ENCODE peak calls at places on chromosome 17, in ten cellular contexts. S is right cardiac atrium; Y is astrocyte; J is AG04450; B is mammary epithelial cell; C is CD4-positive, alpha-beta memory T cell; P is Caco-2; M is suprapubic skin; Q is mucosa of descending colon; U is transverse colon. L is an unnamed sample.
A peak's percentile ranks its signal among the peaks of the same experiment; 100 is the strongest.

GRCh38 chr17:15180121-15180561 is 85.0 kb downstream of the PMP22 start:
- DNase-seq in S (no peak), Y (no peak), J (no peak), B (no peak), C (no peak), P (no peak), M (no peak), Q (no peak), U (no peak), L (no peak)

GRCh38 chr17:33038740-33039139 is 47.1 kb downstream of the SPACA3 start:
- DNase-seq in S (peak; percentile 69), Y (peak; percentile 59), J (no peak), B (peak; percentile 54), C (no peak), P (peak; percentile 37), M (no peak), Q (peak; percentile 71), U (peak; percentile 41), L (no peak)

GRCh38 chr17:65388911-65389310 is 172.5 kb downstream of the AXIN2 start:
- DNase-seq in S (no peak), Y (no peak), J (no peak), B (no peak), C (no peak), P (no peak), M (no peak), Q (no peak), U (no peak), L (no peak)

GRCh38 chr17:18920911-18921441 is 31.0 kb upstream of the SLC5A10 start:
- DNase-seq in S (no peak), Y (peak; percentile 56), J (no peak), B (peak; percentile 11), C (no peak), P (no peak), M (no peak), Q (no peak), U (peak; percentile 15), L (peak; percentile 6)

GRCh38 chr17:32007463-32008298 is 498 bp downstream of the LRRC37B start:
- DNase-seq in S (no peak), Y (peak; percentile 16), J (no peak), B (peak; percentile 27), C (no peak), P (peak; percentile 30), M (no peak), Q (peak; percentile 57), U (peak; percentile 28), L (peak; percentile 79)

GRCh38 chr17:40419559-40420331 is 2.0 kb upstream of the TOP2A start:
- DNase-seq in S (no peak), Y (no peak), J (no peak), B (no peak), C (peak; percentile 19), P (no peak), M (no peak), Q (no peak), U (no peak), L (no peak)

GRCh38 chr17:14308636-14308964 is 7.7 kb downstream of the HS3ST3B1 start:
- DNase-seq in S (no peak), Y (no peak), J (no peak), B (no peak), C (no peak), P (no peak), M (no peak), Q (no peak), U (no peak), L (no peak)

GRCh38 chr17:45410144-45411091 is 22.3 kb downstream of the ARHGAP27 start:
- DNase-seq in S (peak; percentile 77), Y (no peak), J (no peak), B (no peak), C (peak; percentile 58), P (no peak), M (no peak), Q (peak; percentile 62), U (peak; percentile 51), L (peak; percentile 78)

GRCh38 chr17:65472602-65473001 is 88.8 kb downstream of the AXIN2 start:
- DNase-seq in S (peak; percentile 73), Y (peak; percentile 35), J (no peak), B (no peak), C (no peak), P (peak; percentile 27), M (no peak), Q (no peak), U (no peak), L (peak; percentile 78)

GRCh38 chr17:72788950-72789585 is 303.4 kb downstream of the SLC39A11 start:
- DNase-seq in S (no peak), Y (peak; percentile 16), J (peak; percentile 4), B (no peak), C (no peak), P (peak; percentile 38), M (no peak), Q (no peak), U (no peak), L (no peak)

GRCh38 chr17:74515941-74516340 is 15.3 kb downstream of the CD300LB start:
- DNase-seq in S (no peak), Y (no peak), J (no peak), B (no peak), C (no peak), P (no peak), M (peak; percentile 9), Q (no peak), U (no peak), L (no peak)

GRCh38 chr17:77802333-77802615 is 156.2 kb upstream of the TNRC6C start:
- DNase-seq in S (no peak), Y (no peak), J (no peak), B (no peak), C (no peak), P (no peak), M (no peak), Q (no peak), U (no peak), L (peak; percentile 6)

GRCh38 chr17:40074871-40075215 is 12.1 kb downstream of the THRA start:
- DNase-seq in S (no peak), Y (no peak), J (no peak), B (no peak), C (no peak), P (no peak), M (no peak), Q (no peak), U (no peak), L (no peak)

GRCh38 chr17:67390006-67390645 is 13.0 kb downstream of the PITPNC1 start:
- DNase-seq in S (no peak), Y (no peak), J (no peak), B (no peak), C (no peak), P (no peak), M (no peak), Q (no peak), U (no peak), L (no peak)

GRCh38 chr17:72687941-72688340 is 404.5 kb downstream of the SLC39A11 start:
- DNase-seq in S (no peak), Y (no peak), J (no peak), B (peak; percentile 80), C (no peak), P (no peak), M (no peak), Q (no peak), U (no peak), L (no peak)

GRCh38 chr17:80653856-80654255 is 109.2 kb downstream of the RPTOR start:
- DNase-seq in S (peak; percentile 13), Y (no peak), J (no peak), B (no peak), C (no peak), P (no peak), M (no peak), Q (no peak), U (peak; percentile 20), L (no peak)
- H3K9me3 ChIP-seq in S (no peaks in the 10 kb centered on the region), Y (peaks cover 2% of the 10 kb centered on the region), J (peaks cover 19% of the 10 kb centered on the region), B (peaks cover 6% of the 10 kb centered on the region), C (no peaks in the 10 kb centered on the region), P (no peaks in the 10 kb centered on the region), M (no peaks in the 10 kb centered on the region), Q (peaks cover 4% of the 10 kb centered on the region), U (no peaks in the 10 kb centered on the region), L (peaks cover 8% of the 10 kb centered on the region)

GRCh38 chr17:83196973-83197880 is 117.8 kb downstream of the METRNL start:
- DNase-seq in S (peak; percentile 45), Y (no peak), J (no peak), B (no peak), C (no peak), P (no peak), M (peak; percentile 79), Q (no peak), U (no peak), L (peak; percentile 60)
- H3K9me3 ChIP-seq in S (no peaks in the 10 kb centered on the region), Y (no peaks in the 10 kb centered on the region), J (peaks cover 20% of the 10 kb centered on the region), B (no peaks in the 10 kb centered on the region), C (no peaks in the 10 kb centered on the region), P (peaks cover 13% of the 10 kb centered on the region), M (no peaks in the 10 kb centered on the region), Q (no peaks in the 10 kb centered on the region), U (no peaks in the 10 kb centered on the region), L (no peaks in the 10 kb centered on the region)

GRCh38 chr17:82947051-82947991 is 107.5 kb upstream of the ZNF750 start:
- DNase-seq in S (peak; percentile 21), Y (no peak), J (no peak), B (no peak), C (no peak), P (no peak), M (no peak), Q (peak; percentile 18), U (no peak), L (peak; percentile 30)
- H3K9me3 ChIP-seq in S (peaks cover 3% of the 10 kb centered on the region), Y (peaks cover 27% of the 10 kb centered on the region), J (peaks cover 64% of the 10 kb centered on the region), B (peaks cover 61% of the 10 kb centered on the region), C (no peaks in the 10 kb centered on the region), P (peaks cover 20% of the 10 kb centered on the region), M (peaks cover 15% of the 10 kb centered on the region), Q (peaks cover 29% of the 10 kb centered on the region), U (peaks cover 8% of the 10 kb centered on the region), L (peaks cover 9% of the 10 kb centered on the region)

GRCh38 chr17:57889252-57889651 is 39.4 kb upstream of the MRPS23 start:
- DNase-seq in S (peak; percentile 37), Y (no peak), J (no peak), B (no peak), C (no peak), P (no peak), M (no peak), Q (no peak), U (no peak), L (no peak)

GRCh38 chr17:57887161-57887560 is 37.3 kb upstream of the MRPS23 start:
- DNase-seq in S (peak; percentile 6), Y (no peak), J (no peak), B (no peak), C (no peak), P (no peak), M (no peak), Q (no peak), U (no peak), L (no peak)

GRCh38 chr17:57888311-57889216 is 38.7 kb upstream of the MRPS23 start:
- DNase-seq in S (peak; percentile 53), Y (no peak), J (no peak), B (no peak), C (no peak), P (no peak), M (no peak), Q (no peak), U (no peak), L (no peak)

GRCh38 chr17:57885148-57885915 is 35.5 kb upstream of the MRPS23 start:
- DNase-seq in S (peak; percentile 53), Y (no peak), J (no peak), B (no peak), C (no peak), P (no peak), M (no peak), Q (no peak), U (no peak), L (peak; percentile 73)

DNA sequence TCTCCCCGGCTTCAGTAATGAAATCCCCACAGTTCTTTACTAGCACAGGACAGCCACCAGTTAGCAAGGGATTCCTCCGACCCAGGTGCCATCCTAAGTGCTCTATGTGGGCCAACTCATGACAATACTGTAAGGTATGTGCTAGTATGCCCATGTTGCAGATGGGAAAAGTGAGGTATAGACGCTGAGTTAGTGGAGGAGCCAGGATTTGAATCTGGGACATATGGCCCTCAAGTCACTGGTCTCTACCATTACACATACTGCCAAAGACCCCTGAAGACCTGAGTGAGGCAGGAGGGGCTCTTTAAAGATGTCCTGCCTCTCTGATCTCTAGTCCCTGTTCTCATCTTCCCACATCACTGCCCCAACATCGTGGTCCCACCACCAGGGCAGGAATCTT is 36.2 kb upstream of the MRPS23 start:
- DNase-seq in S (no peak), Y (no peak), J (no peak), B (no peak), C (no peak), P (no peak), M (no peak), Q (no peak), U (no peak), L (no peak)
- H3K9me3 ChIP-seq in S (no peaks in the 10 kb centered on the region), Y (no peaks in the 10 kb centered on the region), J (no peaks in the 10 kb centered on the region), B (no peaks in the 10 kb centered on the region), C (no peaks in the 10 kb centered on the region), P (no peaks in the 10 kb centered on the region), M (no peaks in the 10 kb centered on the region), Q (no peaks in the 10 kb centered on the region), U (no peaks in the 10 kb centered on the region), L (no peaks in the 10 kb centered on the region)

L was measured in kidney.